ENCODE peak calls at places on chromosomes 11 and 22, in seven cellular contexts. D is H1, V is RKO, X is pancreas, Y is nucleus accumbens, J is MM.1S, P is NCI-H510A treated with DMSO at 0.1 percent for 48 hours. N is an unnamed sample.

GRCh38 chr11:134784525-134784924 is 372.5 kb upstream of the B3GAT1 start:
- DNase-seq in D (no peak), V (no peak), X (no peak), Y (no peak), J (no peak), P (no peak), N (no peak)

GRCh38 chr11:127627629-127628462 is 627.3 kb upstream of the KIRREL3 start:
- DNase-seq in D (no peak), V (no peak), X (peak), Y (no peak), J (no peak), P (peak), N (no peak)

GRCh38 chr11:75072582-75072981 is 24.1 kb downstream of the OR2AT4 start:
- DNase-seq in D (no peak), V (no peak), X (no peak), Y (no peak), J (no peak), P (no peak), N (no peak)

GRCh38 chr22:37239336-37240239 is 4.5 kb downstream of the RAC2 start:
- DNase-seq in D (no peak), V (no peak), X (no peak), Y (no peak), J (no peak), P (no peak), N (no peak)

GRCh38 chr11:31870609-31871309 is 59.6 kb upstream of the PAX6 start:
- DNase-seq in D (peak), V (peak), X (peak), Y (no peak), J (peak), P (no peak), N (no peak)

GRCh38 chr11:93329936-93330445 is 551 bp upstream of the DEUP1 start:
- DNase-seq in D (no peak), V (no peak), X (peak), Y (no peak), J (no peak), P (peak), N (no peak)

GRCh38 chr11:61357233-61357893 is 4.3 kb downstream of the CYB561A3 start:
- DNase-seq in D (no peak), V (no peak), X (no peak), Y (no peak), J (no peak), P (no peak), N (no peak)

GRCh38 chr22:46072030-46072881 is 78.1 kb upstream of the PPARA start:
- DNase-seq in D (no peak), V (peak), X (peak), Y (no peak), J (peak), P (peak), N (no peak)

GRCh38 chr11:11567862-11568650 is 53.7 kb downstream of the GALNT18 start:
- DNase-seq in D (no peak), V (no peak), X (no peak), Y (no peak), J (no peak), P (no peak), N (no peak)

N was measured in substantia nigra.